ENCODE peak calls at places on chromosomes 13 and 19, in five cellular contexts. P is IMR-90, X is H9, Z is mesenchymal stem cell, F is H1. N is an unnamed sample.

GRCh38 chr19:3343619-3344502 is 22.5 kb upstream of the NFIC start:
- DNase-seq in F (no peak), P (peak), X (peak), Z (peak), N (no peak)

GRCh38 chr13:21402586-21403307 is 56.4 kb downstream of the ZDHHC20 start:
- DNase-seq in P (peak), F (no peak), Z (peak), X (no peak), N (no peak)

GRCh38 chr19:4077011-4077382 is 10.3 kb upstream of the ZBTB7A start:
- DNase-seq in P (no peak), X (no peak), F (no peak), Z (no peak), N (no peak)

GRCh38 chr19:6412111-6412999 is 12.3 kb downstream of the KHSRP start:
- DNase-seq in F (peak), P (no peak), X (peak), Z (no peak), N (no peak)

GRCh38 chr19:45882652-45883585 is 3.0 kb downstream of the IRF2BP1 start:
- DNase-seq in P (peak), Z (peak), X (peak), F (no peak), N (peak)

GRCh38 chr13:35954207-35954560 is 177.0 kb downstream of the DCLK1 start:
- DNase-seq in P (no peak), Z (no peak), X (no peak), F (no peak), N (no peak)

GRCh38 chr19:11355160-11356073 is at the start of gene PLPPR2:
- DNase-seq in P (peak), Z (peak), F (peak), X (peak), N (peak)

GRCh38 chr19:13070425-13071140 is 32.1 kb downstream of the LYL1 start:
- DNase-seq in Z (no peak), P (no peak), F (no peak), X (no peak), N (no peak)

GRCh38 chr19:41334793-41335192 is 18.9 kb downstream of the TGFB1 start:
- DNase-seq in X (no peak), F (no peak), P (no peak), Z (no peak), N (no peak)

GRCh38 chr19:9673912-9674668 is 810 bp downstream of the ZNF562 start:
- DNase-seq in P (peak), X (no peak), Z (peak), F (no peak), N (no peak)

GRCh38 chr19:41887711-41888382 is 4.9 kb downstream of the ARHGEF1 start:
- DNase-seq in F (peak), X (peak), P (peak), Z (peak), N (no peak)

GRCh38 chr19:29526730-29527499 is 1.1 kb downstream of the VSTM2B start:
- DNase-seq in X (peak), F (no peak), Z (no peak), P (no peak), N (peak)

GRCh38 chr19:8057545-8058270 is 5.1 kb downstream of the CCL25 start:
- DNase-seq in X (no peak), P (no peak), Z (no peak), F (no peak), N (no peak)

GRCh38 chr19:58091251-58091995 is 6.6 kb downstream of the ZSCAN18 start:
- DNase-seq in Z (no peak), P (no peak), F (no peak), X (no peak), N (no peak)

GRCh38 chr19:46494936-46495788 is 505 bp downstream of the PNMA8B start:
- DNase-seq in Z (no peak), P (no peak), F (no peak), X (peak), N (no peak)

GRCh38 chr13:110915874-110916670 is 1.2 kb upstream of the ANKRD10 start:
- DNase-seq in F (no peak), P (peak), Z (peak), X (no peak), N (no peak)

GRCh38 chr19:49884109-49884508 is 6.6 kb downstream of the TBC1D17 start:
- DNase-seq in P (no peak), Z (no peak), X (no peak), F (no peak), N (no peak)

GRCh38 chr13:29925457-29925856 is 75.0 kb upstream of the UBL3 start:
- DNase-seq in F (no peak), P (peak), Z (peak), X (no peak), N (no peak)

GRCh38 chr19:16066611-16067104 is 9.6 kb upstream of the TPM4 start:
- DNase-seq in Z (no peak), F (no peak), P (peak), X (peak), N (no peak)

GRCh38 chr13:110256126-110256905 is 50.6 kb downstream of the COL4A1 start:
- DNase-seq in Z (no peak), X (no peak), F (no peak), P (no peak), N (no peak)

GRCh38 chr13:52411629-52412028 is 5.7 kb upstream of the THSD1 start:
- DNase-seq in F (no peak), P (peak), X (no peak), Z (peak), N (no peak)

GRCh38 chr13:29513002-29513980 is 82.2 kb downstream of the SLC7A1 start:
- DNase-seq in P (peak), F (no peak), Z (peak), X (no peak), N (no peak)

GRCh38 chr13:111630411-111630810 is 310.0 kb downstream of the TEX29 start:
- DNase-seq in F (no peak), P (no peak), Z (no peak), X (peak), N (no peak)

GRCh38 chr19:532578-533484 is 1.3 kb downstream of the CDC34 start:
- DNase-seq in P (peak), Z (peak), X (peak), F (no peak), N (no peak)

GRCh38 chr19:11475861-11476260 is 5.0 kb downstream of the ELAVL3 start:
- DNase-seq in P (no peak), F (no peak), X (no peak), Z (no peak), N (no peak)

GRCh38 chr13:97234236-97234635 is 12.1 kb downstream of the MBNL2 start:
- DNase-seq in P (no peak), F (no peak), X (no peak), Z (no peak), N (no peak)

GRCh38 chr13:101522607-101523006 is 70.1 kb downstream of the ITGBL1 start:
- DNase-seq in Z (no peak), F (no peak), X (no peak), P (no peak), N (no peak)

GRCh38 chr19:39846176-39846677 is at the start of gene FBL:
- DNase-seq in Z (peak), P (peak), F (peak), X (peak), N (peak)
- H4K91ac ChIP-seq in Z (peak), P (peak), F (no peak), X (no peak), N (no peak)

GRCh38 chr19:19388568-19389555 is 16.6 kb upstream of the GATAD2A start:
- DNase-seq in X (no peak), Z (no peak), P (no peak), F (no peak), N (no peak)
- H3K4me2 ChIP-seq in X (no peak), Z (no peak), P (peak), F (peak), N (no peak)

DNA sequence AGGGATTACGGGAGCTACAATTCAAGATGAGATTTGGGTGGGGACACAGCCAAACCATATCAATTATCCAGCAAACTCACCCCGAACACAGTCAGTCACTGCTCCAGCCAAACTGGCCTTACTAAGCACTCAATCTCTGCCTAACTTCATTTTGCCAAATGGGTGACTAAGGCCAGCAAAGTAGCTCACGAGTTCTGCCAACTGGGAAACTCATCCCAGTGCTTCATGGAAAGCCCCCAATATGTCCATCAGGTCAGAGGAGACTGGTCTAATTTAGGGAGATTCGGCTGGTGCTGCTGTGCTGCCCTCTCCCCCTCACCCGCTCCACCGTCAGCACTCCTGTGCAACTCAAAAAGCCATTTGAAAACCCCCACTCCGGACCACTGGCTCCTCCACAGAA is 324.0 kb downstream of the FOXO1 start:
- DNase-seq in Z (no peak), F (no peak), X (no peak), P (no peak), N (no peak)
- H4K91ac ChIP-seq in Z (no peak), F (peak), X (no peak), P (no peak), N (peak)

GRCh38 chr13:112756081-112756480 is 66.2 kb downstream of the ATP11A start:
- DNase-seq in Z (no peak), P (no peak), X (no peak), F (no peak), N (no peak)

GRCh38 chr13:112759053-112759452 is 69.2 kb downstream of the ATP11A start:
- DNase-seq in F (no peak), Z (no peak), X (no peak), P (no peak), N (no peak)

GRCh38 chr13:112756967-112757758 is 67.3 kb downstream of the ATP11A start:
- DNase-seq in Z (no peak), P (no peak), X (no peak), F (no peak), N (peak)

GRCh38 chr13:112756511-112756966 is 66.7 kb downstream of the ATP11A start:
- DNase-seq in F (no peak), P (no peak), Z (no peak), X (no peak), N (no peak)

GRCh38 chr13:112757759-112758086 is 67.9 kb downstream of the ATP11A start:
- DNase-seq in F (no peak), P (no peak), Z (no peak), X (no peak), N (no peak)
- H3K4me2 ChIP-seq in F (no peak), P (no peak), Z (no peak), X (no peak), N (no peak)

GRCh38 chr13:108777421-108778420 is 148.3 kb downstream of the MYO16 start:
- DNase-seq in F (peak), P (peak), Z (peak), X (peak), N (peak)

GRCh38 chr13:108776650-108777049 is 147.2 kb downstream of the MYO16 start:
- DNase-seq in F (no peak), X (no peak), P (no peak), Z (no peak), N (no peak)

GRCh38 chr13:108780706-108781105 is 151.3 kb downstream of the MYO16 start:
- DNase-seq in P (no peak), Z (no peak), X (no peak), F (no peak), N (no peak)

GRCh38 chr13:108779308-108779707 is 149.9 kb downstream of the MYO16 start:
- DNase-seq in Z (no peak), X (peak), P (no peak), F (no peak), N (no peak)
- H4K91ac ChIP-seq in Z (no peak), X (no peak), P (peak), F (no peak), N (no peak)

DNA sequence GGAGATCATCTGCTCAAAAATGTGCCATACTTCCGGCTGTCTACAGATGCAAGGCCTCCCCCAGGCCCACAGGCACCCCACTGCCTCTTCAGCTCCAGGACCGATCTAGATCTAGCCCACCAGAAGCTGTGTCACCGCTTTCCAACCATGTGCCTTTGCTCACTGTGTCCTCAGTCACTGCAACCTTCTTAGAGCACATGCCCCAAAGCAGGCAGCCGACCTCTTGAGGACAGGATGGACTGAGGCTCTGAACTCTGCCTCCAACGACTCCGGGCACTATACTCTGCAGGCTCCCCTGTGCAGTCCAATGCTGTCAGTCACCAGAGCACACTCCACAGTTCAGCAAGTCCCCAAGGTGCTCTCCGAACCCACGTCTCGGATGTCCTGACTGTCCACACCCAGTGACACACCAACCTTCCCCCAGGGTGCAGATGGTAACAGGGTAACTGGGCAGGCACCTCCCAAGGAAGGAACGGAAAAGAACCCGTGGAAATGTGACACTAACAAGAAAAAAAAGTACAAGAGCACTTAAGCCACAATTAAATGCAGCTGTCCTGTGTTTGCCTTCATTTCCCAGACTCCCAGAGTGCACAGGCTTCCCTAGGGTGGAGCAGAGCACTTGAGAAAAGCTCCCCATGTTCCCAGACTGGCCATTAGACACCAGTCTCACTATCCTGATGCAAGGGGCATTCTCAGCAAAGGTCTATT is 4.8 kb downstream of the STK24 start:
- DNase-seq in X (no peak), Z (peak), P (peak), F (no peak), N (no peak)
- H3K4me2 ChIP-seq in X (no peak), Z (no peak), P (no peak), F (peak), N (no peak)

N was measured in neuronal stem cell.